ENCODE peak calls at places on chromosomes 11 and 22, in six cellular contexts. U is T follicular helper cell, M is neuronal stem cell, E is EL, W is EH, I is NCI-H1092 treated with DMSO at 0.1 percent for 48 hours. L is an unnamed sample.

GRCh38 chr11:133343951-133344350 is 188.3 kb downstream of the OPCML start:
- DNase-seq in U (no peak), M (no peak), E (no peak), W (no peak), I (no peak), L (no peak)

GRCh38 chr11:34161812-34162506 is 56.5 kb downstream of the NAT10 start:
- DNase-seq in U (no peak), M (no peak), E (peak), W (peak), I (no peak), L (no peak)

GRCh38 chr11:69598147-69598546 is 42.8 kb upstream of the CCND1 start:
- DNase-seq in U (no peak), M (no peak), E (peak), W (peak), I (no peak), L (no peak)

GRCh38 chr11:75475767-75476650 is 43.0 kb upstream of the KLHL35 start:
- DNase-seq in U (no peak), M (no peak), E (peak), W (peak), I (peak), L (no peak)

GRCh38 chr11:122105009-122105828 is 10.8 kb downstream of the BLID start:
- DNase-seq in U (no peak), M (no peak), E (peak), W (peak), I (peak), L (no peak)

GRCh38 chr11:130179396-130180306 is 20.1 kb downstream of the ST14 start:
- DNase-seq in U (no peak), M (no peak), E (no peak), W (no peak), I (peak), L (no peak)

GRCh38 chr22:26553056-26553752 is 36.7 kb downstream of the TPST2 start:
- DNase-seq in U (no peak), M (no peak), E (peak), W (peak), I (no peak), L (no peak)

GRCh38 chr11:77559686-77560425 is 29.9 kb upstream of the AQP11 start:
- DNase-seq in U (no peak), M (no peak), E (peak), W (peak), I (no peak), L (no peak)

GRCh38 chr11:16293204-16293681 is 63.1 kb downstream of the SOX6 start:
- DNase-seq in U (no peak), M (no peak), E (peak), W (peak), I (no peak), L (no peak)

GRCh38 chr11:104917259-104918112 is 19.2 kb upstream of the CASP12 start:
- DNase-seq in U (no peak), M (no peak), E (no peak), W (peak), I (no peak), L (no peak)